ENCODE peak calls at places on chromosomes 3 and 15, in eight cellular contexts. One of them, this sample, is unnamed. For H3K4me1 and H3K9me3, the result is how much of the 10 kb centered on the place peaks cover.

GRCh38 chr15:34709866-34710265 is 44.9 kb downstream of the GJD2 start:
- DNase-seq in CD8-positive, alpha-beta memory T cell: no peak
- DNase-seq in neuronal stem cell: no peak
- DNase-seq in ascending aorta: no peak
- DNase-seq in ovary: no peak
- DNase-seq in cardiac muscle cell: no peak
- DNase-seq in tibial nerve: no peak
- DNase-seq in stomach: no peak
- DNase-seq in this sample: no peak

GRCh38 chr3:86792316-86792715 is 198.6 kb downstream of the VGLL3 start:
- DNase-seq in stomach: no peak
- DNase-seq in CD8-positive, alpha-beta memory T cell: no peak
- DNase-seq in tibial nerve: no peak
- DNase-seq in neuronal stem cell: no peak
- DNase-seq in ascending aorta: no peak
- DNase-seq in cardiac muscle cell: peak
- DNase-seq in ovary: no peak
- DNase-seq in this sample: no peak

GRCh38 chr3:185070491-185071335 is 82.1 kb downstream of the C3orf70 start:
- DNase-seq in CD8-positive, alpha-beta memory T cell: no peak
- DNase-seq in ovary: no peak
- DNase-seq in stomach: no peak
- DNase-seq in cardiac muscle cell: peak
- DNase-seq in neuronal stem cell: peak
- DNase-seq in tibial nerve: no peak
- DNase-seq in ascending aorta: no peak
- DNase-seq in this sample: no peak

GRCh38 chr3:64262574-64263114 is 37.4 kb upstream of the PRICKLE2 start:
- DNase-seq in cardiac muscle cell: no peak
- DNase-seq in neuronal stem cell: no peak
- DNase-seq in ascending aorta: no peak
- DNase-seq in stomach: no peak
- DNase-seq in ovary: no peak
- DNase-seq in CD8-positive, alpha-beta memory T cell: no peak
- DNase-seq in tibial nerve: no peak
- DNase-seq in this sample: no peak

GRCh38 chr3:48974076-48974864 is 15.8 kb upstream of the P4HTM start:
- DNase-seq in tibial nerve: no peak
- DNase-seq in stomach: no peak
- DNase-seq in cardiac muscle cell: no peak
- DNase-seq in ovary: no peak
- DNase-seq in neuronal stem cell: no peak
- DNase-seq in ascending aorta: no peak
- DNase-seq in CD8-positive, alpha-beta memory T cell: no peak
- DNase-seq in this sample: no peak

GRCh38 chr15:74983725-74984231 is 11.6 kb upstream of the SCAMP5 start:
- DNase-seq in tibial nerve: no peak
- DNase-seq in ascending aorta: no peak
- DNase-seq in stomach: no peak
- DNase-seq in ovary: no peak
- DNase-seq in cardiac muscle cell: no peak
- DNase-seq in CD8-positive, alpha-beta memory T cell: no peak
- DNase-seq in neuronal stem cell: no peak
- DNase-seq in this sample: no peak

GRCh38 chr3:58063424-58063823 is 55.2 kb downstream of the FLNB start:
- DNase-seq in stomach: peak
- DNase-seq in CD8-positive, alpha-beta memory T cell: no peak
- DNase-seq in cardiac muscle cell: peak
- DNase-seq in ovary: no peak
- DNase-seq in ascending aorta: no peak
- DNase-seq in tibial nerve: peak
- DNase-seq in neuronal stem cell: no peak
- DNase-seq in this sample: peak

GRCh38 chr3:12218161-12218560 is 59.4 kb upstream of the TIMP4 start:
- DNase-seq in CD8-positive, alpha-beta memory T cell: no peak
- DNase-seq in cardiac muscle cell: no peak
- DNase-seq in ovary: no peak
- DNase-seq in stomach: no peak
- DNase-seq in ascending aorta: no peak
- DNase-seq in neuronal stem cell: no peak
- DNase-seq in tibial nerve: no peak
- DNase-seq in this sample: no peak

GRCh38 chr3:177005718-177006405 is 191.4 kb downstream of the TBL1XR1 start:
- DNase-seq in CD8-positive, alpha-beta memory T cell: no peak
- DNase-seq in stomach: no peak
- DNase-seq in neuronal stem cell: no peak
- DNase-seq in ascending aorta: no peak
- DNase-seq in ovary: no peak
- DNase-seq in cardiac muscle cell: no peak
- DNase-seq in tibial nerve: no peak
- DNase-seq in this sample: no peak

DNA sequence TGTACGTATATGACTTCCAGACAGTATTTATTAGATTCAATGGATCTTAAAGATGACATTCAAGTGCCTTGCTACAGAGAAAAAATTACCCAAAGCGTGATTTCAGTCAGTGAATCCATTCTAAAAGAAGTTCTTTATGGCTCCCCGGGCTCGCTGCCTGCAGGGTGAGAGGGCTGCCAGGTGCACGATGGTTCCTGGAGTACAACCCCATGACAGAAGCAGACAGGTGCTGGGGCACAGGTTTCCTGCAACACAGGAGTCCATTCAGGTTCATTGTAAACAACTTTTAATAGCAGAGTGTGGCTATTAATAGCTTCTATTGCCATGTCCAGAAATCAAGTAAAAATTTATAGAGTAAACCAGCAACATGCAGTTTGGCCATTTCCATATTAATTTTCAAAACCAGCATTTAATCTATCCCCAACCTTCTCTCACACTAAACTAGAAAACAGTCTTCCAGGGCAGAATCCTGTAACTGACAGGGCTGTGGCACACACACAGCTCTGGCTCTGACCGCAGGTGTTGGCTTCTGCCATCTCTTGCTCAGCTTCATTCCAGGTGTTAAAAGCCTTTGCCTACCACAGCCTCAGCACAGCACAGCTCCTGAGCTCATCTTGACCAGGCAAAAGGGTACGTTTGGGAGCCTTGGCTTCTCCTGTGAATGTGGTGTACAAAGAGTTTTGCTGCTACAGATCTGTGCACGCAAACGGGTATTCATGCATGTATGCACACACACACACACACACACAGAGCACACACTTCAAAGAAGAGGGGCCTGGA is 185.9 kb downstream of the MEX3B start:
- DNase-seq in CD8-positive, alpha-beta memory T cell: no peak
- DNase-seq in stomach: no peak
- DNase-seq in cardiac muscle cell: no peak
- DNase-seq in ovary: no peak
- DNase-seq in neuronal stem cell: no peak
- DNase-seq in tibial nerve: no peak
- DNase-seq in ascending aorta: no peak
- DNase-seq in this sample: no peak
- H3K4me3 ChIP-seq in CD8-positive, alpha-beta memory T cell: no peak
- H3K4me3 ChIP-seq in stomach: no peak
- H3K4me3 ChIP-seq in cardiac muscle cell: no peak
- H3K4me3 ChIP-seq in ovary: no peak
- H3K4me3 ChIP-seq in neuronal stem cell: no peak
- H3K4me3 ChIP-seq in tibial nerve: no peak
- H3K4me3 ChIP-seq in ascending aorta: no peak
- H3K4me3 ChIP-seq in this sample: no peak

GRCh38 chr15:99252326-99252725 is 1.0 kb downstream of the LRRC28 start:
- DNase-seq in neuronal stem cell: no peak
- DNase-seq in ovary: no peak
- DNase-seq in stomach: no peak
- DNase-seq in ascending aorta: no peak
- DNase-seq in cardiac muscle cell: no peak
- DNase-seq in CD8-positive, alpha-beta memory T cell: no peak
- DNase-seq in tibial nerve: no peak
- DNase-seq in this sample: no peak
- H3K4me1 ChIP-seq in neuronal stem cell: under half
- H3K4me1 ChIP-seq in ovary: under half
- H3K4me1 ChIP-seq in stomach: under half
- H3K4me1 ChIP-seq in ascending aorta: under half
- H3K4me1 ChIP-seq in cardiac muscle cell: under half
- H3K4me1 ChIP-seq in CD8-positive, alpha-beta memory T cell: under half
- H3K4me1 ChIP-seq in tibial nerve: under half
- H3K4me1 ChIP-seq in this sample: under half

DNA sequence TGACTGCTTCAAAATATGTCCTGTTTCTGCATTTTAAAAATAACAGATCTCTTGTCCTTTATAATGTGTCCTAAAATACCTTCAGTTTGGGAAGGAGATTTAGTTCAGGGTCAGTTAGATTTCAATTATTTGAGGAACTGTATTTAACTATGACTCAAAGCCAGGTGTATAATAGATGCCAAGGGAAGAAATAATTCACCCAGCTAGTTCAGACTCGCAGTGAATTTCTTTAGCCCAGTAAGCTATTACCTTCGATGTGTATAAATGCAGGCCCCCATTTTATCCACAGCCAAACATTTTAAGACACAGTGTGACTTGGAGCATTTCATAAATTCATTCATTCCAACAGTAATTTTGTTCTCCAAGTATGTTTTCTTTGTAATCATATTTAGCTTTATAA is 458.0 kb downstream of the ZNF385D start:
- DNase-seq in stomach: no peak
- DNase-seq in tibial nerve: no peak
- DNase-seq in neuronal stem cell: no peak
- DNase-seq in CD8-positive, alpha-beta memory T cell: no peak
- DNase-seq in ascending aorta: no peak
- DNase-seq in ovary: no peak
- DNase-seq in cardiac muscle cell: no peak
- DNase-seq in this sample: no peak
- H3K9me3 ChIP-seq in stomach: under half
- H3K9me3 ChIP-seq in tibial nerve: under half
- H3K9me3 ChIP-seq in neuronal stem cell: under half
- H3K9me3 ChIP-seq in CD8-positive, alpha-beta memory T cell: under half
- H3K9me3 ChIP-seq in ascending aorta: under half
- H3K9me3 ChIP-seq in ovary: under half
- H3K9me3 ChIP-seq in cardiac muscle cell: under half
- H3K9me3 ChIP-seq in this sample: under half

GRCh38 chr15:100230784-100231183 is 111.0 kb downstream of the ADAMTS17 start:
- DNase-seq in ovary: no peak
- DNase-seq in neuronal stem cell: no peak
- DNase-seq in CD8-positive, alpha-beta memory T cell: no peak
- DNase-seq in stomach: no peak
- DNase-seq in tibial nerve: no peak
- DNase-seq in ascending aorta: no peak
- DNase-seq in cardiac muscle cell: no peak
- DNase-seq in this sample: no peak

GRCh38 chr15:100226107-100226506 is 115.7 kb downstream of the ADAMTS17 start:
- DNase-seq in stomach: no peak
- DNase-seq in ascending aorta: no peak
- DNase-seq in CD8-positive, alpha-beta memory T cell: no peak
- DNase-seq in neuronal stem cell: no peak
- DNase-seq in ovary: no peak
- DNase-seq in cardiac muscle cell: no peak
- DNase-seq in tibial nerve: no peak
- DNase-seq in this sample: no peak

GRCh38 chr15:100234158-100235029 is 107.4 kb downstream of the ADAMTS17 start:
- DNase-seq in CD8-positive, alpha-beta memory T cell: no peak
- DNase-seq in tibial nerve: no peak
- DNase-seq in neuronal stem cell: no peak
- DNase-seq in stomach: no peak
- DNase-seq in cardiac muscle cell: peak
- DNase-seq in ovary: peak
- DNase-seq in ascending aorta: no peak
- DNase-seq in this sample: peak

GRCh38 chr15:100227781-100228180 is 114.0 kb downstream of the ADAMTS17 start:
- DNase-seq in stomach: no peak
- DNase-seq in ovary: no peak
- DNase-seq in neuronal stem cell: no peak
- DNase-seq in tibial nerve: no peak
- DNase-seq in ascending aorta: no peak
- DNase-seq in CD8-positive, alpha-beta memory T cell: no peak
- DNase-seq in cardiac muscle cell: peak
- DNase-seq in this sample: no peak

GRCh38 chr15:100229181-100230163 is 112.3 kb downstream of the ADAMTS17 start:
- DNase-seq in ascending aorta: no peak
- DNase-seq in CD8-positive, alpha-beta memory T cell: peak
- DNase-seq in cardiac muscle cell: peak
- DNase-seq in ovary: no peak
- DNase-seq in tibial nerve: no peak
- DNase-seq in stomach: no peak
- DNase-seq in neuronal stem cell: no peak
- DNase-seq in this sample: no peak
- H3K4me3 ChIP-seq in ascending aorta: no peak
- H3K4me3 ChIP-seq in CD8-positive, alpha-beta memory T cell: no peak
- H3K4me3 ChIP-seq in cardiac muscle cell: no peak
- H3K4me3 ChIP-seq in ovary: no peak
- H3K4me3 ChIP-seq in tibial nerve: no peak
- H3K4me3 ChIP-seq in stomach: no peak
- H3K4me3 ChIP-seq in neuronal stem cell: no peak
- H3K4me3 ChIP-seq in this sample: no peak

DNA sequence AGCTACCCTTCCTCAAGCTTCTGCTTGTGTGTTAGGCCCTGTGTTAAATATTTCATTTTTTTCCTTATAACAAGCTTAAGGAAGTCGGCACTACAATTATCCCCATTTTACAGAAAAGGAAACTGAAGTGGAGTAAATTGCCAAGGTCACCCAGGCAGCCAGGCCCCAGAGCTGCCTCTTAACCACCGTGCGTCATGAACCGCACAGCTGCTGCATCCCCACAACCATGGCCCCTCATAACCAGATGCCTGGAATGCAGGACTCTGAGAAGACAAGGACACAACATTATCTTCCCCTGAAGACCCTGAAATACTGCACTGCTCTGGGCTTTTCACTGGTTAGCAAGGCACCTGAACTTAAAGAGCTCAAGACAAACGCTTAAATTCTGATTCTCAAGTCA is 14.6 kb downstream of the LRIG1 start:
- DNase-seq in tibial nerve: no peak
- DNase-seq in ascending aorta: no peak
- DNase-seq in CD8-positive, alpha-beta memory T cell: no peak
- DNase-seq in ovary: no peak
- DNase-seq in stomach: no peak
- DNase-seq in neuronal stem cell: no peak
- DNase-seq in cardiac muscle cell: no peak
- DNase-seq in this sample: no peak
- H3K4me1 ChIP-seq in tibial nerve: half or more
- H3K4me1 ChIP-seq in ascending aorta: under half
- H3K4me1 ChIP-seq in CD8-positive, alpha-beta memory T cell: half or more
- H3K4me1 ChIP-seq in ovary: under half
- H3K4me1 ChIP-seq in stomach: half or more
- H3K4me1 ChIP-seq in neuronal stem cell: under half
- H3K4me1 ChIP-seq in cardiac muscle cell: half or more
- H3K4me1 ChIP-seq in this sample: under half

GRCh38 chr3:56796996-56797395 is 4.8 kb downstream of the ARHGEF3 start:
- DNase-seq in CD8-positive, alpha-beta memory T cell: no peak
- DNase-seq in cardiac muscle cell: no peak
- DNase-seq in ovary: no peak
- DNase-seq in tibial nerve: no peak
- DNase-seq in stomach: no peak
- DNase-seq in neuronal stem cell: no peak
- DNase-seq in ascending aorta: no peak
- DNase-seq in this sample: no peak
- H3K9me3 ChIP-seq in CD8-positive, alpha-beta memory T cell: under half
- H3K9me3 ChIP-seq in cardiac muscle cell: under half
- H3K9me3 ChIP-seq in ovary: under half
- H3K9me3 ChIP-seq in tibial nerve: under half
- H3K9me3 ChIP-seq in stomach: under half
- H3K9me3 ChIP-seq in neuronal stem cell: under half
- H3K9me3 ChIP-seq in ascending aorta: under half
- H3K9me3 ChIP-seq in this sample: under half

GRCh38 chr3:127597020-127597771 is 1.0 kb upstream of the MCM2 start:
- DNase-seq in ascending aorta: no peak
- DNase-seq in CD8-positive, alpha-beta memory T cell: no peak
- DNase-seq in ovary: no peak
- DNase-seq in tibial nerve: no peak
- DNase-seq in neuronal stem cell: no peak
- DNase-seq in cardiac muscle cell: no peak
- DNase-seq in stomach: no peak
- DNase-seq in this sample: no peak
- H3K4me3 ChIP-seq in ascending aorta: peak
- H3K4me3 ChIP-seq in CD8-positive, alpha-beta memory T cell: peak
- H3K4me3 ChIP-seq in ovary: no peak
- H3K4me3 ChIP-seq in tibial nerve: no peak
- H3K4me3 ChIP-seq in neuronal stem cell: no peak
- H3K4me3 ChIP-seq in cardiac muscle cell: no peak
- H3K4me3 ChIP-seq in stomach: peak
- H3K4me3 ChIP-seq in this sample: no peak

This sample was measured in right cardiac atrium.